ENCODE peak calls at places on chromosomes 13 and 19, in seven cellular contexts. U is bronchial epithelial cell, D is endothelial cell of umbilical vein, P is IMR-90, Q is cardiac fibroblast, R is lower leg skin, Z is fibroblast of pulmonary artery. H is an unnamed sample.
A peak's percentile ranks its signal among the peaks of the same experiment; 100 is the strongest.

GRCh38 chr19:40217027-40217810 is 965 bp downstream of the TTC9B start:
- DNase-seq in Z (no peak), R (no peak), U (peak; percentile 36), D (no peak), P (no peak), Q (no peak), H (peak; percentile 21)

GRCh38 chr19:4278926-4279529 is at the start of gene SHD:
- DNase-seq in P (no peak), R (no peak), Z (no peak), U (no peak), D (no peak), Q (no peak), H (no peak)

GRCh38 chr19:17797397-17798201 is 2.7 kb downstream of the B3GNT3 start:
- DNase-seq in R (no peak), D (no peak), Q (peak; percentile 31), P (no peak), Z (no peak), U (peak; percentile 92), H (no peak)

GRCh38 chr13:48304132-48304876 is 753 bp downstream of the RB1 start:
- DNase-seq in U (peak; percentile 26), P (peak; percentile 55), R (peak; percentile 87), Z (peak; percentile 59), Q (peak; percentile 56), D (peak; percentile 66), H (peak; percentile 93)

GRCh38 chr19:40798997-40799557 is at the start of gene EGLN2:
- DNase-seq in Q (no peak), Z (no peak), P (no peak), D (peak; percentile 34), U (no peak), R (no peak), H (no peak)

GRCh38 chr13:52862358-52863206 is 14.1 kb upstream of the PCDH8 start:
- DNase-seq in U (peak; percentile 25), D (peak; percentile 15), P (no peak), Z (peak; percentile 2), R (no peak), Q (no peak), H (peak; percentile 39)

GRCh38 chr19:9309974-9310446 is 372 bp upstream of the ZNF699 start:
- DNase-seq in Q (peak; percentile 96), Z (peak; percentile 93), D (no peak), U (no peak), R (peak; percentile 98), P (peak; percentile 84), H (no peak)

GRCh38 chr19:18651738-18652137 is 14.9 kb downstream of the KLHL26 start:
- DNase-seq in P (no peak), D (no peak), R (no peak), Z (no peak), U (peak; percentile 42), Q (no peak), H (no peak)

GRCh38 chr13:26050568-26051230 is 1.1 kb downstream of the SHISA2 start:
- DNase-seq in D (peak; percentile 42), U (no peak), Z (no peak), P (no peak), Q (peak; percentile 26), R (no peak), H (no peak)

GRCh38 chr13:52782486-52783448 is 43.1 kb upstream of the CNMD start:
- DNase-seq in R (no peak), U (no peak), P (no peak), Z (no peak), Q (no peak), D (no peak), H (no peak)

GRCh38 chr13:20667857-20668256 is 35.6 kb upstream of the IL17D start:
- DNase-seq in P (peak; percentile 3), U (no peak), R (no peak), D (no peak), Z (no peak), Q (no peak), H (no peak)

GRCh38 chr13:113998781-113999617 is 25.1 kb upstream of the C13orf46 start:
- DNase-seq in Q (no peak), U (no peak), P (no peak), Z (no peak), D (no peak), R (no peak), H (no peak)

GRCh38 chr19:7869910-7870511 is 4.2 kb downstream of the PRR36 start:
- DNase-seq in R (no peak), D (peak; percentile 33), Q (peak; percentile 19), Z (peak; percentile 23), U (peak; percentile 21), P (peak; percentile 8), H (peak; percentile 77)

GRCh38 chr19:10744848-10745293 is 27.0 kb downstream of the DNM2 start:
- DNase-seq in R (no peak), D (no peak), Z (no peak), P (no peak), Q (no peak), U (no peak), H (no peak)

GRCh38 chr19:35236638-35237400 is 8.3 kb upstream of the FAM187B start:
- DNase-seq in R (peak; percentile 46), U (no peak), P (no peak), D (no peak), Z (no peak), Q (no peak), H (peak; percentile 36)

GRCh38 chr13:97308735-97309429 is 86.7 kb downstream of the MBNL2 start:
- DNase-seq in R (no peak), P (peak; percentile 34), Z (no peak), U (no peak), Q (peak; percentile 33), D (no peak), H (no peak)

GRCh38 chr19:48969276-48970138 is 4.4 kb downstream of the FTL start:
- DNase-seq in U (peak; percentile 26), R (no peak), Q (no peak), Z (no peak), D (no peak), P (no peak), H (peak; percentile 49)

GRCh38 chr19:28705008-28705407 is 507.9 kb downstream of the UQCRFS1 start:
- DNase-seq in Q (peak; percentile 95), P (peak; percentile 62), U (peak; percentile 63), Z (peak; percentile 80), R (no peak), D (no peak), H (no peak)

GRCh38 chr19:35596366-35596999 is 10.5 kb downstream of the PMIS2 start:
- DNase-seq in U (no peak), P (no peak), D (no peak), R (no peak), Z (peak; percentile 14), Q (peak; percentile 33), H (peak; percentile 87)

GRCh38 chr19:19817357-19817756 is 4.2 kb downstream of the ZNF506 start:
- DNase-seq in D (no peak), P (no peak), Z (no peak), R (no peak), Q (no peak), U (no peak), H (no peak)

GRCh38 chr13:47794963-47795362 is 206.1 kb downstream of the SUCLA2 start:
- DNase-seq in P (peak; percentile 2), D (no peak), R (no peak), U (no peak), Q (peak; percentile 20), Z (peak; percentile 27), H (peak; percentile 2)

GRCh38 chr13:35484384-35484783 is 7.9 kb upstream of the MAB21L1 start:
- DNase-seq in Z (no peak), U (no peak), R (no peak), P (no peak), D (no peak), Q (no peak), H (no peak)

DNA sequence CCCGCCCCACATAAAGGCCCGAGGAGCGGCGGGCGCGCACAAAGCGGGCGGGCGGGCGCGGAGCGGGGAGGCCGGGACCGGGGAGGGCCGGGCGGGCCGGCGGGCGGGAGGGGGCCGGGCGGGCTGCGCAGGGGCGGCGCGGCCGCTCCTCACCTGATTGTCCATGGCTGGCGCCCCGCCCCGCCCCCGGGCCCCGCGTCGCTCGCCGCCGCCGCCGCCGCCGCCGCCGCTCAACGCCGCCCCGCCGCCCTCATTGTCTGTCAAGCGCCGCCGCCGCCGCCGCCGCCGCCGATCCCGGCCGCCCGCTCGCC is 200 bp downstream of the MLLT1 start:
- DNase-seq in R (no peak), Z (no peak), Q (no peak), D (no peak), U (no peak), P (no peak), H (no peak)
- H3K4me3 ChIP-seq in R (peak overlapping the region; percentile 57), Z (peak overlapping the region; percentile 88), Q (peak overlapping the region; percentile 88), D (peak overlapping the region; percentile 90), U (peak overlapping the region; percentile 75), P (peak overlapping the region; percentile 76), H (peak overlapping the region; percentile 81)

GRCh38 chr19:47348819-47349795 is at the start of gene DHX34:
- DNase-seq in P (peak; percentile 99), U (peak; percentile 98), Z (peak; percentile 100), D (peak; percentile 100), R (peak; percentile 100), Q (peak; percentile 100), H (peak; percentile 100)
- TF ChIP-seq CTCF in P (peak; percentile 98), U (peak; percentile 99), Z (no peak), D (peak; percentile 99), R (peak; percentile 93), Q (peak; percentile 99), H (peak; percentile 98)

GRCh38 chr13:28479005-28479404 is 15.9 kb downstream of the FLT1 start:
- DNase-seq in P (no peak), Z (no peak), Q (no peak), U (no peak), D (peak; percentile 39), R (no peak), H (no peak)

GRCh38 chr13:28485551-28485950 is 9.4 kb downstream of the FLT1 start:
- DNase-seq in Z (no peak), Q (no peak), R (no peak), U (no peak), D (no peak), P (no peak), H (no peak)

GRCh38 chr13:28485097-28485496 is 9.8 kb downstream of the FLT1 start:
- DNase-seq in U (no peak), Q (no peak), Z (no peak), R (no peak), P (no peak), D (no peak), H (no peak)

GRCh38 chr13:28486144-28486543 is 8.8 kb downstream of the FLT1 start:
- DNase-seq in P (no peak), U (no peak), Q (no peak), D (no peak), R (no peak), Z (peak; percentile 37), H (no peak)

GRCh38 chr13:28483313-28483931 is 11.5 kb downstream of the FLT1 start:
- DNase-seq in R (no peak), Z (no peak), P (no peak), D (no peak), U (no peak), Q (no peak), H (no peak)
- H3K4me3 ChIP-seq in R (no peak overlapping the region), Z (no peak overlapping the region), P (no peak overlapping the region), D (no peak overlapping the region), U (no peak overlapping the region), Q (no peak overlapping the region), H (no peak overlapping the region)

DNA sequence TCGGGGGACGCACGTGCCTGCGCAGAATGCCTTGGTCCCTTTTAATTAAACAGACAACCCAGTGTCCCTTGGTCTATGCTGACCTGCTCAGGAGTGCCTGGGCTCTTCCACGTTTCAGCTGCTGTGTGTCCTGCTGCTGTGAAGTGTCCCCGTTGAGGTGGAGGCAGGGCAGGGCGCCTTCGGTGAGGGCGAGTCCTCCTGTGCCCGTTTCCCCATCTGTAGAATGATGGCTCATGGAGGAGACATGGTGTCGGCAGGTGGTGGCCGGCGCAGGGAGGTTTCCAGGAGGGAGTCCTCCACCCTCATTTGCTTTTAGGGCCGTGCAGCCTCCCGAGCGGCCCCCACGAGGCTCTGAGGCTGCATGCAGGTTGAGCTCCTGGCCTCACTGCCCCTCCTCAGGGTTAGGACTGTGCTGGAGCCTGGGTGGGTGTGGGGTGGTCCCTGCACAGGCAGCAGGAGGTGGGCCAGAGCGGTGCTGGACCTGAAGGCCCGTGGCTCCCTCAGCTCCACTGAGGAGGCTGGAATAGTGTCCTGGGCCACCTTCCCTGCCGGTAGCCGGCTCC is 8.8 kb downstream of the STK11 start:
- DNase-seq in D (no peak), Z (no peak), U (no peak), Q (no peak), R (no peak), P (no peak), H (no peak)
- TF ChIP-seq CTCF in D (no peak), Z (no peak), U (no peak), Q (no peak), R (no peak), P (no peak), H (no peak)

H was measured in GM12865.